ENCODE peak calls at places on chromosomes 2 and 18, in six cellular contexts. One of them, this sample, is unnamed.
A peak's percentile ranks its signal among the peaks of the same experiment; 100 is the strongest.

GRCh38 chr2:168215813-168216212 is 31.6 kb downstream of the STK39 start:
- DNase-seq in GM12864: no peak
- DNase-seq in cardiac muscle cell: no peak
- DNase-seq in non-pigmented ciliary epithelial cell: no peak
- DNase-seq in neural progenitor cell: no peak
- DNase-seq in upper lobe of right lung: no peak
- DNase-seq in this sample: no peak

GRCh38 chr2:212176151-212176550 is 362.5 kb downstream of the ERBB4 start:
- DNase-seq in non-pigmented ciliary epithelial cell: no peak
- DNase-seq in GM12864: no peak
- DNase-seq in upper lobe of right lung: no peak
- DNase-seq in cardiac muscle cell: peak; percentile 8
- DNase-seq in neural progenitor cell: peak; percentile 2
- DNase-seq in this sample: no peak

GRCh38 chr2:11692966-11693521 is 23.0 kb upstream of the NTSR2 start:
- DNase-seq in cardiac muscle cell: peak; percentile 80
- DNase-seq in upper lobe of right lung: no peak
- DNase-seq in GM12864: peak; percentile 21
- DNase-seq in neural progenitor cell: peak; percentile 78
- DNase-seq in non-pigmented ciliary epithelial cell: no peak
- DNase-seq in this sample: no peak

GRCh38 chr18:10410472-10411300 is 43.7 kb upstream of the APCDD1 start:
- DNase-seq in GM12864: no peak
- DNase-seq in non-pigmented ciliary epithelial cell: no peak
- DNase-seq in neural progenitor cell: peak; percentile 45
- DNase-seq in upper lobe of right lung: no peak
- DNase-seq in cardiac muscle cell: no peak
- DNase-seq in this sample: no peak

GRCh38 chr2:211766689-211767088 is 771.9 kb downstream of the ERBB4 start:
- DNase-seq in upper lobe of right lung: peak; percentile 66
- DNase-seq in non-pigmented ciliary epithelial cell: no peak
- DNase-seq in neural progenitor cell: no peak
- DNase-seq in GM12864: no peak
- DNase-seq in cardiac muscle cell: no peak
- DNase-seq in this sample: no peak

GRCh38 chr2:241804326-241805276 is 4.4 kb upstream of the NEU4 start:
- DNase-seq in cardiac muscle cell: no peak
- DNase-seq in GM12864: no peak
- DNase-seq in neural progenitor cell: no peak
- DNase-seq in upper lobe of right lung: peak; percentile 61
- DNase-seq in non-pigmented ciliary epithelial cell: no peak
- DNase-seq in this sample: no peak

GRCh38 chr2:45458909-45459563 is 152.0 kb downstream of the SRBD1 start:
- DNase-seq in neural progenitor cell: no peak
- DNase-seq in upper lobe of right lung: no peak
- DNase-seq in GM12864: no peak
- DNase-seq in non-pigmented ciliary epithelial cell: peak; percentile 19
- DNase-seq in cardiac muscle cell: peak; percentile 42
- DNase-seq in this sample: no peak

GRCh38 chr18:10421859-10422258 is 32.6 kb upstream of the APCDD1 start:
- DNase-seq in cardiac muscle cell: no peak
- DNase-seq in non-pigmented ciliary epithelial cell: no peak
- DNase-seq in upper lobe of right lung: no peak
- DNase-seq in GM12864: no peak
- DNase-seq in neural progenitor cell: no peak
- DNase-seq in this sample: no peak

GRCh38 chr2:9813312-9814128 is 29.8 kb upstream of the TAF1B start:
- DNase-seq in non-pigmented ciliary epithelial cell: no peak
- DNase-seq in GM12864: no peak
- DNase-seq in neural progenitor cell: peak; percentile 92
- DNase-seq in upper lobe of right lung: peak; percentile 84
- DNase-seq in cardiac muscle cell: peak; percentile 84
- DNase-seq in this sample: no peak